ENCODE peak calls at places on chromosomes 6 and 20, in eight cellular contexts. B is CD4-positive, alpha-beta T cell; Q is lung; V is colonic mucosa; G is adrenal gland; Y is neural progenitor cell; O is fibroblast of lung; Z is HepG2. N is an unnamed sample.

GRCh38 chr20:50467618-50468373 is 42.4 kb upstream of the PTPN1 start:
- DNase-seq in O (peak; percentile 55), G (no peak), Z (peak; percentile 77), Y (peak; percentile 31), B (no peak), Q (peak; percentile 65), V (peak; percentile 52), N (peak; percentile 66)

GRCh38 chr20:49579195-49579594 is 11.3 kb upstream of the PTGIS start:
- DNase-seq in O (no peak), Y (no peak), V (no peak), G (no peak), B (no peak), Q (no peak), Z (no peak), N (no peak)

GRCh38 chr6:80366721-80367120 is 260.2 kb downstream of the BCKDHB start:
- DNase-seq in G (peak; percentile 23), Y (no peak), Q (no peak), V (no peak), O (peak; percentile 83), Z (no peak), B (no peak), N (peak; percentile 3)

GRCh38 chr6:16311763-16312162 is 73.4 kb downstream of the GMPR start:
- DNase-seq in V (no peak), O (no peak), G (no peak), B (no peak), Q (no peak), Y (no peak), Z (no peak), N (no peak)

GRCh38 chr6:91485047-91485446 is 898.2 kb upstream of the MAP3K7 start:
- DNase-seq in Z (no peak), V (no peak), B (no peak), O (no peak), Q (no peak), G (no peak), Y (no peak), N (no peak)

GRCh38 chr6:169983651-169984050 is 232.2 kb downstream of the ERMARD start:
- DNase-seq in Z (no peak), O (no peak), V (no peak), G (no peak), B (no peak), Q (no peak), Y (no peak), N (no peak)

GRCh38 chr6:27053738-27054137 is 193.8 kb upstream of the PRSS16 start:
- DNase-seq in Z (no peak), O (no peak), Y (no peak), G (no peak), Q (no peak), V (no peak), B (no peak), N (no peak)

GRCh38 chr6:50602191-50602810 is 111.0 kb upstream of the TFAP2D start:
- DNase-seq in B (no peak), Q (no peak), G (no peak), Y (peak; percentile 43), O (peak; percentile 2), Z (peak; percentile 41), V (no peak), N (peak; percentile 8)

GRCh38 chr20:48295445-48295903 is 510.2 kb upstream of the SULF2 start:
- DNase-seq in Z (peak; percentile 94), B (no peak), O (peak; percentile 98), V (no peak), Q (peak; percentile 61), G (peak; percentile 59), Y (peak; percentile 76), N (peak; percentile 97)

GRCh38 chr6:30647039-30647801 is at the start of gene C6orf136:
- DNase-seq in Z (peak; percentile 91), O (peak; percentile 82), V (peak; percentile 75), B (peak; percentile 94), G (peak; percentile 66), Q (peak; percentile 74), Y (peak; percentile 97), N (peak; percentile 97)

GRCh38 chr6:63391203-63391970 is 71.6 kb upstream of the LGSN start:
- DNase-seq in O (no peak), V (peak; percentile 35), Q (no peak), B (no peak), G (no peak), Y (no peak), Z (peak; percentile 99), N (no peak)

GRCh38 chr6:52511572-52512151 is 65.2 kb downstream of the TRAM2 start:
- DNase-seq in B (no peak), O (peak; percentile 64), Y (no peak), V (no peak), G (no peak), Z (no peak), Q (no peak), N (no peak)

GRCh38 chr6:30930506-30930905 is 1.5 kb downstream of the SFTA2 start:
- DNase-seq in O (no peak), V (no peak), G (no peak), Y (no peak), B (no peak), Q (no peak), Z (no peak), N (no peak)

GRCh38 chr6:3516094-3516493 is 59.2 kb upstream of the SLC22A23 start:
- DNase-seq in B (no peak), Q (no peak), G (no peak), Y (no peak), O (no peak), Z (no peak), V (no peak), N (no peak)

DNA sequence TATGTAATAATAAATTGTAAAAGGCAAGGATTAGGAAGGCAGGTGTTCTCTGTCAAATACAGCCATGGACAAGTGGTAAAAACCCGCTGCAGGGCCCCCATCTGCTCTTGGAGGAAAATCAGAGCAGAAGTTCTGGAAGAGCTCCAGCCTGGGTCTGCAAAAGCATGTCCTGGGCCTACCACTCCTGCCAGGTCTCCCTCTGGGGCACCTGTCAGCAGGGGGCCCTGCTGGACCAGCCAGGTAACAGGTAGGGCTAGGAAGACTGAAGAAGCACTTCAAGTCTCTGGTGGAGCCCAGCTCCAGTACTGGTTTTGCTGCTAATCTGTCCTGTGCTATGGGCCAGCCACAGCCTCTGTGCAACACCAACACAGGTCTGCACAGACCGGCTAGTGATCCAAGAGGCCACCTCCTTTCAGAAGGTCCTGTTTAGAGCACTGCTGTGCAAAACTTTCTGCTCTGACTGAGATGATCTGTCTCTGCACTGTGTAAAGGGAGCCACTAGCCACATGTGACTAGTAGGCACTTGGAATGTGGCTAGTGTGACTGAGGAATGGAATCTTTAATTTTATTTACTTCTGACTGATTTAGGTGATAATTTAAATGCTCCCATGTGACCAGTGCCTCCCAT is 30.2 kb downstream of the RRBP1 start:
- DNase-seq in V (no peak), Q (no peak), Z (no peak), Y (no peak), B (peak; percentile 28), O (no peak), G (peak; percentile 15), N (peak; percentile 19)
- H3K27ac ChIP-seq in V (no peak overlapping the region), Q (no peak overlapping the region), Z (no peak overlapping the region), Y (no peak overlapping the region), B (no peak overlapping the region), O (no peak overlapping the region), G (no peak overlapping the region), N (peak overlapping the region; percentile 44)

GRCh38 chr6:89073840-89074239 is 6.7 kb upstream of the PNRC1 start:
- DNase-seq in Y (no peak), O (no peak), Z (no peak), B (no peak), G (no peak), Q (no peak), V (no peak), N (no peak)
- TF ChIP-seq CTCF in Y (no peak), O (no peak), Z (no peak), B (no peak), G (no peak), Q (no peak), V (no peak), N (no peak)

DNA sequence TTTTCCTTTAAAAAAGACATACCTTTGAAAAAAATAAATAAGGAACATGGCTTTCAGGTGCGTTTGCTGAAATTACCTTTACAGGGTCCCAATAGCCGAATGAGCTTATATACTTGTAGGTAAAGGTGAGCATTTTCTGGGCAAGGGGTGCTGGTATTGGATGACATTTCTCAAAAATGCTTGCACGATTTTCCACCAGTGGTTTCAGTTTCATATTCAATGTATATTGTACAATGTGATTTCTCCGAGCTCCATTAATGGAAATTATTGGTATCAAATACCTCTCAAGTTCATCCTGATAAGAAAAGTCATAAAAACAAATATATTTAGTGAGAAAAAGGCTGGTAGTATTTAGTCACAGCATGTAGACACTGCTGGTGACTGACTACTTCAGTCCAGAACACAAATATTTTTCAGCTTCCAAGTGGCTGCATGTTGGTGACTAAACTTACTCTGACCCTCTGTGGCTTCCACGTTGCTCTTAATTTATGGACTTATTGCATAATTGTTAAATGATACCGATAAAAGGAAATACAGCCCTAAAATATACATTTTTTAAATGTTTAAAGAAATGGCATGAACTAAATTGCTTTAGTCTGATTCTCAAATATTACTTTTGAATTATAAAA is 32.9 kb upstream of the ZBTB24 start:
- DNase-seq in Y (no peak), Z (no peak), O (peak; percentile 18), V (no peak), G (no peak), Q (no peak), B (no peak), N (no peak)
- H3K27ac ChIP-seq in Y (no peak overlapping the region), Z (no peak overlapping the region), O (no peak overlapping the region), V (no peak overlapping the region), G (no peak overlapping the region), Q (no peak overlapping the region), B (no peak overlapping the region), N (no peak overlapping the region)

GRCh38 chr6:111030008-111031006 is 48.5 kb downstream of the RPF2 start:
- DNase-seq in V (no peak), Q (no peak), O (no peak), Z (no peak), G (peak; percentile 18), B (no peak), Y (no peak), N (no peak)

GRCh38 chr6:111031151-111031550 is 49.3 kb downstream of the RPF2 start:
- DNase-seq in Q (no peak), B (no peak), Y (no peak), Z (no peak), V (no peak), G (no peak), O (no peak), N (no peak)

GRCh38 chr6:111027219-111027618 is 45.4 kb downstream of the RPF2 start:
- DNase-seq in B (no peak), Q (no peak), Z (no peak), O (no peak), Y (no peak), G (no peak), V (no peak), N (no peak)

GRCh38 chr6:111033628-111034289 is 51.9 kb downstream of the RPF2 start:
- DNase-seq in Y (no peak), Z (no peak), O (no peak), V (no peak), B (no peak), G (no peak), Q (no peak), N (no peak)

DNA sequence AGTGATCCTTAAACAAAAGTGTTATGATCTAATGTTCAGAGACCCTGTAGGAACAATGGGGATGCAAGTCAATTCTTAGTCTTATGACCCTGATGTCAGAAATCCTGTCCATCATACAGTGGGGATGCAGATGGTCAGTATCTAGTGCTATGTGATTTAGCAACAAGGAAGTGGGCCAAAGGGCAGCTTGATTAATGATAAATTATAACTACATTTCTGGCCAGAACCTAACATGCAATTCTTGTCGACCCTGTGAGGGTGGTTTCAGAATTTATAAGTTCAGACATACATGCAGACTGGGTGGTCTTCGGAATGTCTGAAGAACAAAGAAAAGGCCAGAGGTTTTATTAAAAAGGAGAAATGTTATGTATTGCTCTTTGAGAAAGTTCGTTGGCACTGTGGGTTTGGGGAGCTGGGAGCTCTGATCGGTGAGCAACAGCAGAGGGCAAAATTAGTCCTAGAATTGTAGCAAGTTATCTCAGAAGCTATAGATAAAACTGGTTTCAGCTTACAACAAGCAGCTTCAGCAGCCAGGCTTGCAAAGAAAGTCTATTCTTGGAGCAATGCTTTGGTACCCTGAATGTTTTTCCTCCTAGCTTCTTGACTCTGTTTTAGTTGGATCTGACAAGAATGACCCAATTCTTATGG is 50.8 kb downstream of the RPF2 start:
- DNase-seq in G (no peak), B (no peak), Y (no peak), Z (no peak), V (no peak), O (peak; percentile 53), Q (no peak), N (no peak)
- TF ChIP-seq CTCF in G (no peak), B (no peak), Y (no peak), Z (no peak), V (no peak), O (no peak), Q (no peak), N (no peak)